ENCODE peak calls at places on chromosomes 3 and 15, in ten cellular contexts. One of them, this sample, is unnamed.
A peak's percentile ranks its signal among the peaks of the same experiment; 100 is the strongest.

GRCh38 chr3:54733079-54733478 is 194.8 kb downstream of the LRTM1 start:
- DNase-seq in RPMI8226: no peak
- DNase-seq in RKO: no peak
- DNase-seq in hepatocyte: no peak
- DNase-seq in LoVo: no peak
- DNase-seq in neural crest cell: no peak
- DNase-seq in NCI-H1694: peak; percentile 81
- DNase-seq in dorsolateral prefrontal cortex: no peak
- DNase-seq in sigmoid colon: no peak
- DNase-seq in anterior cingulate cortex: no peak
- DNase-seq in this sample: no peak

GRCh38 chr3:179148446-179149238 is 485 bp downstream of the PIK3CA start:
- DNase-seq in RKO: peak; percentile 37
- DNase-seq in hepatocyte: peak; percentile 75
- DNase-seq in NCI-H1694: no peak
- DNase-seq in neural crest cell: peak; percentile 24
- DNase-seq in dorsolateral prefrontal cortex: peak; percentile 44
- DNase-seq in sigmoid colon: peak; percentile 69
- DNase-seq in RPMI8226: peak; percentile 74
- DNase-seq in anterior cingulate cortex: no peak
- DNase-seq in LoVo: peak; percentile 42
- DNase-seq in this sample: no peak

GRCh38 chr3:16769525-16769924 is 115.2 kb upstream of the PLCL2 start:
- DNase-seq in dorsolateral prefrontal cortex: no peak
- DNase-seq in neural crest cell: no peak
- DNase-seq in NCI-H1694: no peak
- DNase-seq in hepatocyte: no peak
- DNase-seq in RPMI8226: no peak
- DNase-seq in RKO: no peak
- DNase-seq in sigmoid colon: no peak
- DNase-seq in anterior cingulate cortex: no peak
- DNase-seq in LoVo: no peak
- DNase-seq in this sample: no peak

GRCh38 chr15:73330206-73331051 is 38.3 kb downstream of the HCN4 start:
- DNase-seq in NCI-H1694: no peak
- DNase-seq in anterior cingulate cortex: no peak
- DNase-seq in hepatocyte: no peak
- DNase-seq in sigmoid colon: peak; percentile 46
- DNase-seq in dorsolateral prefrontal cortex: no peak
- DNase-seq in RPMI8226: no peak
- DNase-seq in LoVo: no peak
- DNase-seq in neural crest cell: no peak
- DNase-seq in RKO: no peak
- DNase-seq in this sample: no peak

GRCh38 chr15:70125605-70126004 is 27.9 kb upstream of the TLE3 start:
- DNase-seq in LoVo: no peak
- DNase-seq in hepatocyte: no peak
- DNase-seq in dorsolateral prefrontal cortex: no peak
- DNase-seq in sigmoid colon: no peak
- DNase-seq in neural crest cell: no peak
- DNase-seq in NCI-H1694: no peak
- DNase-seq in RPMI8226: peak; percentile 41
- DNase-seq in anterior cingulate cortex: no peak
- DNase-seq in RKO: no peak
- DNase-seq in this sample: no peak

GRCh38 chr15:92663250-92663951 is 7.8 kb upstream of the FAM174B start:
- DNase-seq in NCI-H1694: no peak
- DNase-seq in anterior cingulate cortex: no peak
- DNase-seq in neural crest cell: no peak
- DNase-seq in hepatocyte: no peak
- DNase-seq in LoVo: no peak
- DNase-seq in RPMI8226: peak; percentile 43
- DNase-seq in dorsolateral prefrontal cortex: no peak
- DNase-seq in sigmoid colon: no peak
- DNase-seq in RKO: no peak
- DNase-seq in this sample: no peak

GRCh38 chr3:182257361-182257760 is 535.9 kb upstream of the ATP11B start:
- DNase-seq in neural crest cell: no peak
- DNase-seq in hepatocyte: no peak
- DNase-seq in RKO: no peak
- DNase-seq in LoVo: no peak
- DNase-seq in NCI-H1694: no peak
- DNase-seq in RPMI8226: no peak
- DNase-seq in sigmoid colon: no peak
- DNase-seq in anterior cingulate cortex: no peak
- DNase-seq in dorsolateral prefrontal cortex: no peak
- DNase-seq in this sample: no peak

GRCh38 chr3:15754047-15754446 is 43.7 kb downstream of the ANKRD28 start:
- DNase-seq in RKO: peak; percentile 52
- DNase-seq in anterior cingulate cortex: no peak
- DNase-seq in neural crest cell: no peak
- DNase-seq in NCI-H1694: no peak
- DNase-seq in hepatocyte: no peak
- DNase-seq in LoVo: no peak
- DNase-seq in RPMI8226: no peak
- DNase-seq in dorsolateral prefrontal cortex: no peak
- DNase-seq in sigmoid colon: no peak
- DNase-seq in this sample: no peak

GRCh38 chr3:37243811-37244748 is 69.7 kb upstream of the LRRFIP2 start:
- DNase-seq in sigmoid colon: peak; percentile 92
- DNase-seq in RKO: peak; percentile 87
- DNase-seq in RPMI8226: peak; percentile 70
- DNase-seq in anterior cingulate cortex: peak; percentile 18
- DNase-seq in LoVo: peak; percentile 82
- DNase-seq in NCI-H1694: no peak
- DNase-seq in dorsolateral prefrontal cortex: peak; percentile 33
- DNase-seq in hepatocyte: peak; percentile 88
- DNase-seq in neural crest cell: peak; percentile 42
- DNase-seq in this sample: peak; percentile 76

GRCh38 chr3:170962426-170962825 is 54.0 kb upstream of the EIF5A2 start:
- DNase-seq in sigmoid colon: no peak
- DNase-seq in NCI-H1694: no peak
- DNase-seq in RPMI8226: no peak
- DNase-seq in RKO: no peak
- DNase-seq in LoVo: no peak
- DNase-seq in neural crest cell: no peak
- DNase-seq in dorsolateral prefrontal cortex: no peak
- DNase-seq in anterior cingulate cortex: no peak
- DNase-seq in hepatocyte: no peak
- DNase-seq in this sample: no peak

GRCh38 chr3:52606373-52607085 is 70.1 kb downstream of the UQCC5 start:
- DNase-seq in anterior cingulate cortex: no peak
- DNase-seq in RPMI8226: peak; percentile 6
- DNase-seq in LoVo: peak; percentile 86
- DNase-seq in RKO: no peak
- DNase-seq in NCI-H1694: no peak
- DNase-seq in hepatocyte: peak; percentile 34
- DNase-seq in sigmoid colon: no peak
- DNase-seq in neural crest cell: no peak
- DNase-seq in dorsolateral prefrontal cortex: peak; percentile 73
- DNase-seq in this sample: peak; percentile 93